ENCODE peak calls at places on chromosome 6, in eight cellular contexts. One of them, this sample, is unnamed.

GRCh38 chr6:14396826-14397517 is 279.4 kb downstream of the CD83 start:
- DNase-seq in fibroblast of lung: peak
- DNase-seq in body of pancreas: no peak
- DNase-seq in sigmoid colon: no peak
- DNase-seq in NB4: no peak
- DNase-seq in OCI-LY7: no peak
- DNase-seq in tibial nerve: no peak
- DNase-seq in fibroblast of mammary gland: peak
- DNase-seq in this sample: no peak

GRCh38 chr6:158761746-158762145 is 57.4 kb downstream of the EZR start:
- DNase-seq in fibroblast of lung: no peak
- DNase-seq in body of pancreas: no peak
- DNase-seq in sigmoid colon: peak
- DNase-seq in NB4: no peak
- DNase-seq in OCI-LY7: no peak
- DNase-seq in tibial nerve: no peak
- DNase-seq in fibroblast of mammary gland: no peak
- DNase-seq in this sample: no peak

GRCh38 chr6:157644043-157644810 is 178.8 kb upstream of the SNX9 start:
- DNase-seq in fibroblast of lung: peak
- DNase-seq in body of pancreas: no peak
- DNase-seq in sigmoid colon: peak
- DNase-seq in NB4: peak
- DNase-seq in OCI-LY7: no peak
- DNase-seq in tibial nerve: no peak
- DNase-seq in fibroblast of mammary gland: no peak
- DNase-seq in this sample: no peak

GRCh38 chr6:9101920-9102319 is 666.6 kb upstream of the SLC35B3 start:
- DNase-seq in fibroblast of lung: no peak
- DNase-seq in body of pancreas: no peak
- DNase-seq in sigmoid colon: no peak
- DNase-seq in NB4: no peak
- DNase-seq in OCI-LY7: no peak
- DNase-seq in tibial nerve: no peak
- DNase-seq in fibroblast of mammary gland: no peak
- DNase-seq in this sample: no peak

GRCh38 chr6:3194535-3195376 is 32.7 kb downstream of the TUBB2B start:
- DNase-seq in fibroblast of lung: peak
- DNase-seq in body of pancreas: no peak
- DNase-seq in sigmoid colon: no peak
- DNase-seq in NB4: no peak
- DNase-seq in OCI-LY7: no peak
- DNase-seq in tibial nerve: no peak
- DNase-seq in fibroblast of mammary gland: peak
- DNase-seq in this sample: no peak

GRCh38 chr6:11971154-11971553 is 41.0 kb upstream of the HIVEP1 start:
- DNase-seq in fibroblast of lung: peak
- DNase-seq in body of pancreas: no peak
- DNase-seq in sigmoid colon: no peak
- DNase-seq in NB4: no peak
- DNase-seq in OCI-LY7: no peak
- DNase-seq in tibial nerve: no peak
- DNase-seq in fibroblast of mammary gland: peak
- DNase-seq in this sample: peak

GRCh38 chr6:32075781-32076494 is 33.2 kb downstream of the TNXB start:
- DNase-seq in fibroblast of lung: no peak
- DNase-seq in body of pancreas: no peak
- DNase-seq in sigmoid colon: no peak
- DNase-seq in NB4: peak
- DNase-seq in OCI-LY7: no peak
- DNase-seq in tibial nerve: no peak
- DNase-seq in fibroblast of mammary gland: no peak
- DNase-seq in this sample: no peak

GRCh38 chr6:136365781-136366354 is 76.2 kb upstream of the BCLAF1 start:
- DNase-seq in fibroblast of lung: no peak
- DNase-seq in body of pancreas: peak
- DNase-seq in sigmoid colon: peak
- DNase-seq in NB4: peak
- DNase-seq in OCI-LY7: peak
- DNase-seq in tibial nerve: peak
- DNase-seq in fibroblast of mammary gland: no peak
- DNase-seq in this sample: no peak

GRCh38 chr6:36848658-36849441 is 9.6 kb upstream of the CPNE5 start:
- DNase-seq in fibroblast of lung: no peak
- DNase-seq in body of pancreas: peak
- DNase-seq in sigmoid colon: no peak
- DNase-seq in NB4: peak
- DNase-seq in OCI-LY7: no peak
- DNase-seq in tibial nerve: no peak
- DNase-seq in fibroblast of mammary gland: no peak
- DNase-seq in this sample: no peak

GRCh38 chr6:149563203-149563927 is 2.8 kb upstream of the GINM1 start:
- DNase-seq in fibroblast of lung: peak
- DNase-seq in body of pancreas: no peak
- DNase-seq in sigmoid colon: no peak
- DNase-seq in NB4: no peak
- DNase-seq in OCI-LY7: no peak
- DNase-seq in tibial nerve: no peak
- DNase-seq in fibroblast of mammary gland: peak
- DNase-seq in this sample: peak

GRCh38 chr6:140921366-140922226 is 1211.1 kb upstream of the GJE1 start:
- DNase-seq in fibroblast of lung: peak
- DNase-seq in body of pancreas: peak
- DNase-seq in sigmoid colon: no peak
- DNase-seq in NB4: peak
- DNase-seq in OCI-LY7: peak
- DNase-seq in tibial nerve: no peak
- DNase-seq in fibroblast of mammary gland: peak
- DNase-seq in this sample: peak

DNA sequence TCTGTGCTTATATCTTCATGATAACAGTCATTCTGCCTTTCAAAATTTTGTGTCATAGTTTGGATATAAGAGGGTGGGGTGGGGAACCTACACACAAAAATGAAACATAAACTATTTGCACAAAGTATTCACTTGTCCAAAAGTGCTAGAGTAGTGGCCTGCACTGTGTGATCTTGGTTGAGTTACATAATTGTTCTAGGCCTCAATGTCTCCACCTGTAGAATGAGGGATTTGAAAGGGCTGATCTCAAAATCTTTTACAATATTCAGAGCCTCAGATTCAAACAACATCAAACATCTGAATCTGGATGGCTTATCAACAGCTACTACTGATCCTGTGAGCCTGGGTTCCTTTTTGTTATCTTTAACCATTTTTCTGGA is 64.3 kb upstream of the TMEM30A start:
- DNase-seq in fibroblast of lung: no peak
- DNase-seq in body of pancreas: no peak
- DNase-seq in sigmoid colon: no peak
- DNase-seq in NB4: no peak
- DNase-seq in OCI-LY7: no peak
- DNase-seq in tibial nerve: no peak
- DNase-seq in fibroblast of mammary gland: no peak
- DNase-seq in this sample: no peak
- H3K4me3 ChIP-seq in fibroblast of lung: no peak
- H3K4me3 ChIP-seq in body of pancreas: no peak
- H3K4me3 ChIP-seq in sigmoid colon: peak
- H3K4me3 ChIP-seq in NB4: no peak
- H3K4me3 ChIP-seq in OCI-LY7: no peak
- H3K4me3 ChIP-seq in tibial nerve: peak
- H3K4me3 ChIP-seq in fibroblast of mammary gland: no peak
- H3K4me3 ChIP-seq in this sample: no peak

GRCh38 chr6:43575105-43575771 is 600 bp downstream of the XPO5 start:
- DNase-seq in fibroblast of lung: peak
- DNase-seq in body of pancreas: no peak
- DNase-seq in sigmoid colon: no peak
- DNase-seq in NB4: peak
- DNase-seq in OCI-LY7: peak
- DNase-seq in tibial nerve: no peak
- DNase-seq in fibroblast of mammary gland: peak
- DNase-seq in this sample: no peak

GRCh38 chr6:43579171-43579570 is 3.2 kb downstream of the POLH start:
- DNase-seq in fibroblast of lung: no peak
- DNase-seq in body of pancreas: no peak
- DNase-seq in sigmoid colon: no peak
- DNase-seq in NB4: no peak
- DNase-seq in OCI-LY7: no peak
- DNase-seq in tibial nerve: no peak
- DNase-seq in fibroblast of mammary gland: peak
- DNase-seq in this sample: no peak

GRCh38 chr6:43578748-43579147 is 2.8 kb downstream of the POLH start:
- DNase-seq in fibroblast of lung: no peak
- DNase-seq in body of pancreas: no peak
- DNase-seq in sigmoid colon: no peak
- DNase-seq in NB4: no peak
- DNase-seq in OCI-LY7: no peak
- DNase-seq in tibial nerve: no peak
- DNase-seq in fibroblast of mammary gland: peak
- DNase-seq in this sample: no peak

GRCh38 chr6:43572015-43572414 is 3.8 kb downstream of the XPO5 start:
- DNase-seq in fibroblast of lung: no peak
- DNase-seq in body of pancreas: no peak
- DNase-seq in sigmoid colon: no peak
- DNase-seq in NB4: no peak
- DNase-seq in OCI-LY7: no peak
- DNase-seq in tibial nerve: no peak
- DNase-seq in fibroblast of mammary gland: no peak
- DNase-seq in this sample: no peak

DNA sequence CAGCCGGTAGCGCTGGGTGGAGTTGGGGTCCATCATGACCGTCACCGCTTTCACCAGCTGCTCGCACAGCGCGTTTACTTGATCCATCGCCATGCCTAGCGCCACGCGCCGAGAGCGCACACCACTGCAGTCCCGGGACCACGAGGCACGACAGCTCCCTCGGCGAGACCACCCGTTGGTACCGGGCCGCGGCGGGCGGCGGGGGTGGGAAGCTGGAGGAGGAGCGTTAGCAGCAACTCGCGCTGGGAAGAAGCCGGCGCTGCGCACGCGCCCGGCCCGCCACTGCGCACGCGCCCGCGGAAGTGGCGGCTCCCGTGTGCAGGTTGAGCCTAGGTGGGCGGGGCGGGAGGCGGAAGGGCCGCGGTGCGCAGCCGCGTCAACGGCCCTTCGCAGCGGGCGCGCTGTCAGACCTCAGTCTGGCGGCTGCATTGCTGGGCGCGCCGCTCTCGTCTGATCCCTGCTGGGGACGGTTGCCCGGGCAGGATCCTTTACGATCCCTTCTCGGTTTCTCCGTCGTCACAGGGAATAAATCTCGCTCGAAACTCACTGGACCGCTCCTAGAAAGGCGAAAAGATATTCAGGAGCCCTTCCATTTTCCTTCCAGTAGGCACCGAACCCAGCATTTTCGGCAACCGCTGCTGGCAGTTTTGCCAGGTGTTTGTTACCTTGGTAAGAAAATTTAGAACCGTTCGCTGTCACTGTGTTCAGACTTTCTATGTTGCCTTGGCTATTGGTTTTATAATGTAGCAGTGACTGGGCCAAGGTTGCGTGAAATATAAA is at the start of the genes POLH and XPO5:
- DNase-seq in fibroblast of lung: peak
- DNase-seq in body of pancreas: peak
- DNase-seq in sigmoid colon: peak
- DNase-seq in NB4: peak
- DNase-seq in OCI-LY7: peak
- DNase-seq in tibial nerve: peak
- DNase-seq in fibroblast of mammary gland: peak
- DNase-seq in this sample: no peak
- TF ChIP-seq CTCF in fibroblast of lung: peak
- TF ChIP-seq CTCF in body of pancreas: no peak
- TF ChIP-seq CTCF in sigmoid colon: no peak
- TF ChIP-seq CTCF in NB4: peak
- TF ChIP-seq CTCF in OCI-LY7: peak
- TF ChIP-seq CTCF in tibial nerve: no peak
- TF ChIP-seq CTCF in fibroblast of mammary gland: peak
- TF ChIP-seq CTCF in this sample: peak

DNA sequence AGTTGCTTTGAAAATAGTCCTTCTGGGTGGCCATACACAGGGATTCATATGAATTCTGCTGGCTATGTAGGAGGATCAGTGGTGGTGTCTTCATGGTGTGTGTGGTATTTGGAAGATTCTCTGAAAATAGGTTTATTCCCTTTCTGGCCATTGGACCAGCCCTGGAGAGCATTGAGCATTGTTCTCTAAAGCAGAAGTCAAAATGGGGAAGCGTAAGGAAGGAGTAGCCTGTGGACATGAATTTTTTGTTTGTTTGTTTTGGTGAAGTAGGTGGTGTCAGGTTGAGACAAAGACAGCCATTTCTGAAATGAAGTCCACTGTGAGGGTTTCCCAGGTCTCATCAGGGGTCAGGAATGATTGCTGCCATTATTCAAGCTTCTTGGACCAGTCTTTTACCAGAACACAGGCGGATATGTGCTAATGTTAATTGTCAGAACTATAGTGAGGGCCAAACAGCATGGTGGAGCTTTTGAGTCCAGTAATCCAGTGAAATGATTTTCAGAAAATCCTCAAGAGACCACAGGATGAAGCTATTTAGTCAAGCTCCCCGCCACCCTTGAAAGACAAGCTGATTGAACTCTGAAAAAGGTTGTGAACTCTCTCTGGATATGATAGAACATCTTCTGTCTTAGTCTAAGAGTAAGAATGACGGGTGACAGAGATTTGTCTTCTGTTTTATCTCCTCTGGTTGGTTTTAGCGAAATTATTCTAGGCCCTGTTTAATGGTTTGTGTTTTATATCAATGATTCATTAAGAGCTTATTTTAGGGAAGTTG is 60.0 kb downstream of the DNAH8 start:
- DNase-seq in fibroblast of lung: no peak
- DNase-seq in body of pancreas: no peak
- DNase-seq in sigmoid colon: no peak
- DNase-seq in NB4: peak
- DNase-seq in OCI-LY7: no peak
- DNase-seq in tibial nerve: no peak
- DNase-seq in fibroblast of mammary gland: no peak
- DNase-seq in this sample: no peak
- H3K4me3 ChIP-seq in fibroblast of lung: no peak
- H3K4me3 ChIP-seq in body of pancreas: no peak
- H3K4me3 ChIP-seq in sigmoid colon: no peak
- H3K4me3 ChIP-seq in NB4: no peak
- H3K4me3 ChIP-seq in OCI-LY7: no peak
- H3K4me3 ChIP-seq in tibial nerve: no peak
- H3K4me3 ChIP-seq in fibroblast of mammary gland: no peak
- H3K4me3 ChIP-seq in this sample: no peak

DNA sequence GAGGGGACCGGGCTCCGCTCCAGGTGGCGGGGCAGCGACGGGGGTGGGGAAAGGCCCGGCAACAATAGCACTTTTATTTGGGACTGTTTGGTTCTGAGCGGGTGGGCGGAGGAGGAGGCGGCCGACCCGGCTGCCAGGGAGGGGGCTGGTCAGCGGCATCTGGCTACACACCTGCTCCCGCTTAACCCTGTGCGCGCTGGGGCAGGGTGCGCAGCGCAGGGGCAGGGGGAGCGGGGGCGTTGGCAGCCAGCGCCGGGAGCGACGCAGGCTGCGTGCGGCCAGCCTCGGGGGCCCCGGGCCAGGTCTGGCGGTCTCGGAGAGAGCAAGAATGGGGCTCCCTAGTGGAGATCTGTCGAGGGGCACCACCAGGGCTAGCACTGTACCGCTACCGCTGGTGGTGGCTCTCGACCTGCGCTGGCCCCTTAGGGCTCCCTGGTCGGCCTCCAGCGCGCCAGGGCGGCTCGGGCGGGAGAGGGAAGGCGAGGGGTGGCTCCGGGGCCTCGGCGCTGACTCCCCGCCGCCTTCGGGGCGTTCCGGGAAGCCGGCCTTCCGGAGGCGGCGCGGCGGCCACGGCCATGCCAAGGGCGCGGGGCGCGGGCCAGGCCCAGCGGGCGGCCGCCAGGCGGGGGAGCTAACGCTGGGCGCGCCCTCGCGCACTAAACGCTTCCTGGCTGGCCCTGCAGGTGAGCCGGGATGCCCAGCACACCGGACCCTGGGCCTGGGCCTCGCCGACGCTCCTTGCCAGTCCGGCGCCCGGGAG is 92.4 kb downstream of the NCR2 start:
- DNase-seq in fibroblast of lung: no peak
- DNase-seq in body of pancreas: peak
- DNase-seq in sigmoid colon: peak
- DNase-seq in NB4: peak
- DNase-seq in OCI-LY7: no peak
- DNase-seq in tibial nerve: no peak
- DNase-seq in fibroblast of mammary gland: no peak
- DNase-seq in this sample: no peak
- TF ChIP-seq CTCF in fibroblast of lung: no peak
- TF ChIP-seq CTCF in body of pancreas: peak
- TF ChIP-seq CTCF in sigmoid colon: no peak
- TF ChIP-seq CTCF in NB4: peak
- TF ChIP-seq CTCF in OCI-LY7: no peak
- TF ChIP-seq CTCF in tibial nerve: peak
- TF ChIP-seq CTCF in fibroblast of mammary gland: no peak
- TF ChIP-seq CTCF in this sample: no peak